ENCODE peak calls at places on chromosomes 16 and 17, in five cellular contexts. G, H, R, S and T are unnamed samples.

GRCh38 chr17:68705331-68706166 is 104.4 kb upstream of the FAM20A start:
- DNase-seq in S (no peak), R (no peak), G (no peak), H (no peak), T (no peak)

GRCh38 chr17:67559381-67559966 is 158.3 kb upstream of the NOL11 start:
- DNase-seq in G (no peak), R (no peak), S (no peak), H (no peak), T (no peak)

GRCh38 chr16:5060073-5060641 is 5.6 kb downstream of the C16orf89 start:
- DNase-seq in G (no peak), S (no peak), R (no peak), H (no peak), T (no peak)

GRCh38 chr16:3590736-3591435 is 13.7 kb upstream of the NLRC3 start:
- DNase-seq in G (no peak), H (no peak), S (no peak), R (no peak), T (peak)

GRCh38 chr16:8718753-8719386 is 44.5 kb downstream of the ABAT start:
- DNase-seq in H (no peak), S (no peak), R (no peak), G (no peak), T (no peak)

GRCh38 chr17:13728751-13729150 is 127.0 kb upstream of the HS3ST3A1 start:
- DNase-seq in G (no peak), S (no peak), H (no peak), R (no peak), T (no peak)

GRCh38 chr16:75254359-75254837 is 3.0 kb upstream of the BCAR1 start:
- DNase-seq in S (peak), R (peak), G (no peak), H (no peak), T (peak)

GRCh38 chr17:78144146-78144719 is 2.0 kb upstream of the C17orf99 start:
- DNase-seq in H (peak), R (peak), G (peak), S (no peak), T (peak)

GRCh38 chr16:76816475-76816874 is 374.5 kb upstream of the MON1B start:
- DNase-seq in G (no peak), H (no peak), R (no peak), S (no peak), T (no peak)

GRCh38 chr17:65515512-65515911 is 45.9 kb downstream of the AXIN2 start:
- DNase-seq in G (no peak), S (no peak), H (no peak), R (no peak), T (no peak)

GRCh38 chr17:74444406-74444805 is 12.5 kb downstream of the GPRC5C start:
- DNase-seq in G (peak), R (peak), S (no peak), H (no peak), T (peak)
- H3K27ac ChIP-seq in G (peak), R (peak), S (no peak), H (peak), T (peak)

GRCh38 chr16:22770866-22771265 is 43.1 kb upstream of the HS3ST2 start:
- DNase-seq in R (no peak), H (no peak), S (no peak), G (no peak), T (no peak)
- H3K27ac ChIP-seq in R (no peak), H (no peak), S (no peak), G (no peak), T (no peak)

DNA sequence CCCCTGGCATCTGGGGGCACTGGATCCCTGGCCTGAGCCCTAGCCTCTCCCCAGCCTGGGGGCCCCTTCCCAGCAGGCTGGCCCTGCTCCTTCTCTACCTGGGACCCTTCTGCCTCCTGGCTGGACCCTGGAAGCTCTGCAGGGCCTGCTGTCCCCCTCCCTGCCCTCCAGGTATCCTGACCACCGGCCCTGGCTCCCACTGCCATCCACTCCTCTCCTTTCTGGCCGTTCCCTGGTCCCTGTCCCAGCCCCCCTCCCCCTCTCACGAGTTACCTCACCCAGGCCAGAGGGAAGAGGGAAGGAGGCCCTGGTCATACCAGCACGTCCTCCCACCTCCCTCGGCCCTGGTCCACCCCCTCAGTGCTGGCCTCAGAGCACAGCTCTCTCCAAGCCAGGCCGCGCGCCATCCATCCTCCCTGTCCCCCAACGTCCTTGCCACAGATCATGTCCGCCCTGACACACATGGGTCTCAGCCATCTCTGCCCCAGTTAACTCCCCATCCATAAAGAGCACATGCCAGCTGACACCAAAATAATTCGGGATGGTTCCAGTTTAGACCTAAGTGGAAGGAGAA is 13.5 kb downstream of the STH start:
- DNase-seq in G (no peak), S (no peak), H (no peak), R (no peak), T (no peak)
- H3K27ac ChIP-seq in G (no peak), S (no peak), H (no peak), R (no peak), T (no peak)

DNA sequence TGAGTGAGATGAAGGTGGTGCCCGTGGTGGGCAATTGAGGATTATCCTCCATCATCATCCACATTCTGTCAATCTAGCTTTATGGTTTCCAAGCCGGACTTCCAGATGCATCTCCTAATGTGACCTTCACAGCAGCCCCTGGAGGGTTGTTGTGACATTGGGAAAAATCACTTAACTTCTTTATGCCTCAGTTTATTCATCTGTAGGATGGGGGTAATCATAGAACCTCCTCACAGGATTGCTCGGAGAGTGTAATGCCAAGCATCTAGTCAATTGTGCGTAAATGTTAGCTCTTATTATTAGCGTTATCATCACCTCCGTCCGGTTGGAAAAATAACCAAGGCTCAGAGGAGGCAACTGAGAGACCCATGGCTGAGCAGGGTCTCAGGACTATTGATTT is 214.0 kb downstream of the CCDC182 start:
- DNase-seq in G (no peak), H (no peak), R (no peak), S (no peak), T (no peak)
- H3K27ac ChIP-seq in G (no peak), H (no peak), R (no peak), S (peak), T (no peak)

GRCh38 chr17:64125937-64126336 is 4.0 kb downstream of the ERN1 start:
- DNase-seq in S (no peak), G (no peak), R (no peak), H (no peak), T (no peak)

GRCh38 chr17:64126918-64127317 is 3.0 kb downstream of the ERN1 start:
- DNase-seq in R (no peak), S (no peak), G (no peak), H (no peak), T (no peak)

GRCh38 chr17:64123114-64123513 is 6.8 kb downstream of the ERN1 start:
- DNase-seq in S (no peak), H (no peak), R (no peak), G (no peak), T (no peak)

GRCh38 chr17:64128787-64129514 is 993 bp downstream of the ERN1 start:
- DNase-seq in S (peak), G (no peak), R (no peak), H (peak), T (peak)

GRCh38 chr17:64124609-64125008 is 5.3 kb downstream of the ERN1 start:
- DNase-seq in H (no peak), G (no peak), R (no peak), S (no peak), T (no peak)
- H3K27ac ChIP-seq in H (no peak), G (no peak), R (no peak), S (no peak), T (no peak)

GRCh38 chr16:82092711-82093110 is 57.7 kb downstream of the HSD17B2 start:
- DNase-seq in R (no peak), S (no peak), G (no peak), H (no peak), T (no peak)
- H3K27ac ChIP-seq in R (no peak), S (no peak), G (no peak), H (no peak), T (no peak)

GRCh38 chr17:50924300-50924699 is 58.1 kb upstream of the TOB1 start:
- DNase-seq in S (no peak), R (no peak), G (no peak), H (no peak), T (no peak)
- H3K27ac ChIP-seq in S (peak), R (no peak), G (no peak), H (no peak), T (no peak)